ENCODE peak calls at places on chromosomes 7 and 10, in seven cellular contexts. B, F, M, L, D, S and K are unnamed samples.

GRCh38 chr7:34327681-34328080 is 330.3 kb upstream of the NPSR1 start:
- DNase-seq in B (no peak), F (no peak), M (no peak), L (no peak), D (no peak), S (no peak), K (no peak)

GRCh38 chr10:86413046-86413728 is 46.6 kb upstream of the GRID1 start:
- DNase-seq in B (no peak), F (peak; percentile 59), M (no peak), L (no peak), D (no peak), S (peak; percentile 66), K (peak; percentile 30)

GRCh38 chr7:83466956-83467355 is 182.0 kb downstream of the SEMA3E start:
- DNase-seq in B (peak; percentile 51), F (no peak), M (no peak), L (no peak), D (no peak), S (no peak), K (no peak)

GRCh38 chr7:88516424-88516823 is 209.7 kb upstream of the STEAP4 start:
- DNase-seq in B (no peak), F (no peak), M (no peak), L (no peak), D (no peak), S (no peak), K (no peak)

GRCh38 chr10:22623624-22624263 is 90.6 kb downstream of the PIP4K2A start:
- DNase-seq in B (no peak), F (peak; percentile 18), M (no peak), L (no peak), D (no peak), S (no peak), K (no peak)

GRCh38 chr10:95289003-95289920 is 1.5 kb downstream of the PDLIM1 start:
- DNase-seq in B (peak; percentile 82), F (no peak), M (peak; percentile 40), L (no peak), D (no peak), S (no peak), K (no peak)

GRCh38 chr10:102542800-102543418 is 39.1 kb downstream of the SUFU start:
- DNase-seq in B (no peak), F (peak; percentile 89), M (no peak), L (no peak), D (no peak), S (no peak), K (no peak)

GRCh38 chr10:77877461-77878344 is 48.9 kb downstream of the DLG5 start:
- DNase-seq in B (peak; percentile 84), F (peak; percentile 82), M (peak; percentile 80), L (no peak), D (no peak), S (peak; percentile 16), K (no peak)

GRCh38 chr10:66180651-66181318 is 745.1 kb upstream of the LRRTM3 start:
- DNase-seq in B (peak; percentile 82), F (peak; percentile 52), M (peak; percentile 66), L (no peak), D (no peak), S (peak; percentile 16), K (peak; percentile 3)

GRCh38 chr7:37450035-37450434 is 1.4 kb upstream of the ELMO1 start:
- DNase-seq in B (no peak), F (no peak), M (no peak), L (no peak), D (no peak), S (no peak), K (no peak)

GRCh38 chr7:37449621-37450020 is 957 bp upstream of the ELMO1 start:
- DNase-seq in B (peak; percentile 23), F (no peak), M (peak; percentile 17), L (no peak), D (no peak), S (peak; percentile 4), K (no peak)

GRCh38 chr7:37446371-37446770 is 2.3 kb downstream of the ELMO1 start:
- DNase-seq in B (no peak), F (no peak), M (no peak), L (no peak), D (no peak), S (no peak), K (no peak)

GRCh38 chr7:37448637-37449331 is at the start of gene ELMO1:
- DNase-seq in B (peak; percentile 93), F (peak; percentile 6), M (peak; percentile 92), L (peak; percentile 89), D (peak; percentile 57), S (peak; percentile 72), K (no peak)

GRCh38 chr7:37448057-37448636 is 517 bp downstream of the ELMO1 start:
- DNase-seq in B (peak; percentile 80), F (no peak), M (peak; percentile 65), L (no peak), D (no peak), S (peak; percentile 4), K (no peak)
- H3K4me3 ChIP-seq in B (peak overlapping the region; percentile 89), F (no peak overlapping the region), M (peak overlapping the region; percentile 99), L (peak overlapping the region; percentile 83), D (peak overlapping the region; percentile 86), S (peak overlapping the region; percentile 31), K (peak overlapping the region; percentile 35)

GRCh38 chr10:70728328-70728727 is 56.0 kb downstream of the ADAMTS14 start:
- DNase-seq in B (no peak), F (no peak), M (no peak), L (no peak), D (no peak), S (no peak), K (no peak)

GRCh38 chr10:70722820-70723424 is 50.6 kb downstream of the ADAMTS14 start:
- DNase-seq in B (no peak), F (peak; percentile 53), M (no peak), L (no peak), D (no peak), S (no peak), K (peak; percentile 24)

GRCh38 chr10:70726909-70727495 is 54.7 kb downstream of the ADAMTS14 start:
- DNase-seq in B (no peak), F (no peak), M (no peak), L (no peak), D (no peak), S (no peak), K (no peak)

GRCh38 chr10:70723771-70724170 is 51.5 kb downstream of the ADAMTS14 start:
- DNase-seq in B (no peak), F (no peak), M (no peak), L (no peak), D (no peak), S (no peak), K (no peak)
- H3K27me3 ChIP-seq in B (no peaks in the 10 kb centered on the region), F (peaks cover 10% of the 10 kb centered on the region), M (no peaks in the 10 kb centered on the region), L (no peaks in the 10 kb centered on the region), D (no peaks in the 10 kb centered on the region), S (no peaks in the 10 kb centered on the region), K (no peaks in the 10 kb centered on the region)

DNA sequence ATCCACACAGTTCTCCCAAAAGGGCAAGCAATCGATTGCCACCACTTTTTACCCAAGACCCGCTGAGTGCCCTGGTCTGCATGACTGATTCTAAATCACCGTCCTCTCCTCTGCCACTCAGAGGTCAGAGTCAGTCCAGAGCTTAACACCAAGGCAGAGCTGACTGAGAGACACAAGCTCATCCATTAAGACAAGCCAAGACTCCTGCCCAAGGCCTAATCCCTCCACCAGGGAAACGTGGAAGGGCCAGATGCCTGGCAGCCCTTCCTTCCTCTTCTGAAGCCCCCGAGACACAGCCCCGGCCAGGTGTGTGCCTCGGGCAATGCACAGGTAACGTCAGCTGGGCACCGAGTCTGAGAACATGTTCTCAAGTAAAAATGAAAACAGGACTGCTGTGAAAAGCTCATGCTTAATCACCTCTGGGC is 51.7 kb downstream of the DIP2C start:
- DNase-seq in B (no peak), F (no peak), M (no peak), L (no peak), D (no peak), S (no peak), K (no peak)
- TF ChIP-seq CTCF in B (no peak), F (no peak), M (no peak), L (no peak), D (no peak), S (no peak), K (no peak)

DNA sequence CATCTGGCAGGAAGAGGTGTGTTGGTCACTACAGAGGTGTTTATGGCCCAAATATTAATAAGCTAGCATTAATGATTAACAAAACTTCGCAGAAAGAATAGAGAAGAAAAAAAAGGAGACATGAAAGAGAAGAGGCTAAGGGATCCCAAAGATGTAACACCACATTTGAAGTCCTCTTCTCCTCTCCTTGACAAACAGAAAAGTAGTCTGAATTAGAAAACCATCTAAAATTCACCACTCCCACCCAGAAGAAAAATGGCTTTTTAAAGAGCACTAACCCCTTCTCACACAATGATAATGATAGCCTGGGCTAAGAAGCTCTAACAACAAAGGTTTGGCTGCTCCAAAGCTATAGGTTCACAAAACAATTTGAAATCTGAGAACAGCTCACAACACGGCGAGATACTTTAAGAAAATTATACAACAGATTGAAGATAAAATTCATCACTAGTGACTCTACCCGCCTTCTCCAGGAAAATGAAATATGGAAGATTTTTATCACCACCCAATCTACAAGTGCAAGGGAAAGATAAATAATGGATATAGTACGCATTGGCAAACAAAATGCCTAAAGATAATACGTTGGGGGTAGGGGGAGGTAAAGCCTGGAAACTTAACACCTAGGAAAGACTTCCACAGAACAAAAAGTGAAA is 7.4 kb downstream of the ITGB1 start:
- DNase-seq in B (no peak), F (no peak), M (peak; percentile 50), L (no peak), D (no peak), S (no peak), K (no peak)
- H3K4me3 ChIP-seq in B (peak overlapping the region; percentile 49), F (peak overlapping the region; percentile 27), M (peak overlapping the region; percentile 47), L (no peak overlapping the region), D (no peak overlapping the region), S (no peak overlapping the region), K (no peak overlapping the region)

GRCh38 chr10:101019440-101019703 is 11.6 kb downstream of the PDZD7 start:
- DNase-seq in B (no peak), F (no peak), M (no peak), L (no peak), D (no peak), S (no peak), K (no peak)

GRCh38 chr10:101021239-101021638 is 9.7 kb downstream of the PDZD7 start:
- DNase-seq in B (no peak), F (no peak), M (no peak), L (peak; percentile 57), D (no peak), S (no peak), K (no peak)

GRCh38 chr10:101021692-101022251 is 9.2 kb downstream of the PDZD7 start:
- DNase-seq in B (no peak), F (no peak), M (no peak), L (peak; percentile 57), D (no peak), S (no peak), K (no peak)

GRCh38 chr10:101018600-101019439 is 12.1 kb downstream of the PDZD7 start:
- DNase-seq in B (peak; percentile 92), F (peak; percentile 77), M (peak; percentile 93), L (peak; percentile 92), D (peak; percentile 68), S (peak; percentile 56), K (no peak)

DNA sequence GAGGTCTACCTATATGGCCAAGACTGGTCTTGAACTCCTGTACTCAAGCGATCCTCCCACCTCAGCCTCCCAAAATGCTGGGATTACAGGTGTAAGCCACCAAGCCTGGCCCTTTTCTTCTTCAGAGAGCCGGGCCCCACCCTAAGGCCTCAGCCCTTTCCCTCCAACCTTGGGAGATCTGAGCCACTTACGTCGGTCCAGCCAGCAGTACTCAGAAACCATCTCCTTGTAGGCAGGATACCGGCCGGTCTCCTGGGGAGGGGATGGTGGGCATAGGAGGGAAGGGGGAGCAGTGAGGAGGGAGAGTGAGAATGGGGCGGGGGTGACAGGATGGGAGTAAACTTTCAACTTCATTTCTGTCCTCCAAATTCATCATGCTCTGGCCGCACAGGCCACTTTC is 10.5 kb downstream of the PDZD7 start:
- DNase-seq in B (no peak), F (no peak), M (no peak), L (no peak), D (no peak), S (no peak), K (no peak)
- H3K27me3 ChIP-seq in B (peaks cover 51% of the 10 kb centered on the region), F (peaks cover 1% of the 10 kb centered on the region), M (peaks cover 60% of the 10 kb centered on the region), L (peaks cover 17% of the 10 kb centered on the region), D (no peaks in the 10 kb centered on the region), S (peaks cover 4% of the 10 kb centered on the region), K (no peaks in the 10 kb centered on the region)

GRCh38 chr10:124647421-124648130 is 96.6 kb downstream of the FAM53B start:
- DNase-seq in B (no peak), F (peak; percentile 20), M (no peak), L (peak; percentile 85), D (no peak), S (peak; percentile 94), K (no peak)
- TF ChIP-seq CTCF in B (no peak), F (no peak), M (no peak), L (peak; percentile 34), D (no peak), S (peak; percentile 80), K (peak; percentile 34)